ENCODE peak calls at places on chromosomes 6 and 20, in six cellular contexts. P, N, Z, O, E and S are unnamed samples.
A peak's percentile ranks its signal among the peaks of the same experiment; 100 is the strongest.

GRCh38 chr6:152595507-152595906 is 41.7 kb downstream of the SYNE1 start:
- DNase-seq in P (peak; percentile 38), O (no peak), E (peak; percentile 23), Z (no peak), N (peak; percentile 29), S (no peak)

GRCh38 chr6:144811140-144811539 is 526.0 kb downstream of the UTRN start:
- DNase-seq in Z (no peak), N (no peak), E (no peak), O (no peak), P (peak; percentile 21), S (no peak)

GRCh38 chr20:25749667-25750066 is 53.0 kb upstream of the ZNF337 start:
- DNase-seq in O (no peak), P (no peak), Z (no peak), E (no peak), N (no peak), S (no peak)

GRCh38 chr20:10622657-10623418 is 51.0 kb downstream of the JAG1 start:
- DNase-seq in Z (peak; percentile 34), O (no peak), P (peak; percentile 83), E (no peak), N (no peak), S (no peak)

GRCh38 chr20:19626896-19627295 is 131.2 kb upstream of the RIN2 start:
- DNase-seq in N (no peak), P (peak; percentile 22), Z (no peak), O (no peak), E (no peak), S (no peak)

GRCh38 chr6:56803594-56803993 is 151.3 kb upstream of the BEND6 start:
- DNase-seq in N (no peak), Z (no peak), P (peak; percentile 85), E (no peak), O (no peak), S (no peak)

GRCh38 chr20:4836473-4836872 is 114.8 kb downstream of the PRND start:
- DNase-seq in P (no peak), Z (no peak), E (no peak), N (no peak), O (no peak), S (no peak)

GRCh38 chr20:34475979-34476736 is 40.1 kb upstream of the DYNLRB1 start:
- DNase-seq in Z (peak; percentile 50), O (peak; percentile 75), E (peak; percentile 21), N (peak; percentile 1), P (peak; percentile 36), S (peak; percentile 4)

GRCh38 chr6:71394001-71394432 is 105.4 kb downstream of the OGFRL1 start:
- DNase-seq in Z (no peak), P (peak; percentile 78), N (no peak), E (peak; percentile 49), O (no peak), S (no peak)

GRCh38 chr6:158377866-158378265 is 65.6 kb downstream of the TULP4 start:
- DNase-seq in P (peak; percentile 79), O (no peak), E (peak; percentile 95), Z (no peak), N (no peak), S (no peak)

GRCh38 chr20:24296477-24297380 is 172.7 kb upstream of the SYNDIG1 start:
- DNase-seq in O (no peak), N (no peak), P (no peak), Z (no peak), E (no peak), S (no peak)

GRCh38 chr6:13004610-13005009 is 288.0 kb downstream of the PHACTR1 start:
- DNase-seq in N (peak; percentile 38), O (no peak), P (no peak), Z (no peak), E (no peak), S (no peak)

GRCh38 chr6:69584913-69585729 is 211.7 kb downstream of the LMBRD1 start:
- DNase-seq in O (peak; percentile 46), Z (no peak), P (peak; percentile 3), N (peak; percentile 88), E (no peak), S (peak; percentile 4)

GRCh38 chr6:143806282-143807102 is 36.6 kb upstream of the LTV1 start:
- DNase-seq in Z (no peak), P (peak; percentile 88), E (peak; percentile 18), O (peak; percentile 7), N (no peak), S (no peak)

GRCh38 chr20:15834857-15835256 is 738.4 kb downstream of the KIF16B start:
- DNase-seq in E (no peak), O (no peak), Z (no peak), N (no peak), P (no peak), S (no peak)

GRCh38 chr6:137820952-137821351 is 46.1 kb upstream of the TNFAIP3 start:
- DNase-seq in E (no peak), Z (no peak), P (peak; percentile 54), N (no peak), O (no peak), S (no peak)

GRCh38 chr6:32116674-32117073 is 7.5 kb upstream of the TNXB start:
- DNase-seq in Z (no peak), P (peak; percentile 28), N (peak; percentile 23), O (no peak), E (no peak), S (no peak)
- TF ChIP-seq CTCF in Z (peak; percentile 53), P (peak; percentile 61), N (peak; percentile 44), O (no peak), E (no peak), S (peak; percentile 47)

DNA sequence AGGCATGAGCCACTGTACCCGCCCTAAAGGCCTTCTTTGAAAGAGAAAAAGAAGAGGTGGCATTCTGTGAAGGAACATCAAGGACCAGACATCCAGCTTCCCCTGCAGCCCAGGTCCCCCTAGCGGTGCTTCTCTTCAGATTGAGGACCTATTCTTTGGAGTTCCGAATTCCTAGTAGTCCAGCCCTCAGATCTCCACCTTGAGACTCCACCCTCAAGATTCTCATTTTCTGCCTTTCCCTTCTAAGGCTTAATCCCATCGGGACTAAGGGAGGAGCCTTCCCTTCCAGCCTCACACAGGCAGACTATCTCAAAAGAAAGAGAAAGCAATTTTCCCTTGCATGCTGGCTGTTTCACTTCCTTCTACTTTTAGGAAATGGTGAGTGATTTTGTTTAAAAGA is 32.5 kb downstream of the MUC22 start:
- DNase-seq in Z (peak; percentile 23), P (peak; percentile 73), N (peak; percentile 74), O (peak; percentile 46), E (peak; percentile 68), S (peak; percentile 37)
- TF ChIP-seq CTCF in Z (peak; percentile 63), P (peak; percentile 80), N (peak; percentile 66), O (peak; percentile 45), E (peak; percentile 68), S (no peak)

GRCh38 chr20:62376112-62377063 is 9.3 kb upstream of the LAMA5 start:
- DNase-seq in P (peak; percentile 61), E (peak; percentile 76), O (no peak), N (peak; percentile 94), Z (no peak), S (peak; percentile 70)
- TF ChIP-seq CTCF in P (peak; percentile 58), E (peak; percentile 58), O (no peak), N (peak; percentile 59), Z (peak; percentile 68), S (peak; percentile 37)

GRCh38 chr20:63234693-63235398 is 859 bp upstream of the BIRC7 start:
- DNase-seq in O (peak; percentile 62), Z (no peak), P (no peak), E (peak; percentile 68), N (peak; percentile 63), S (peak; percentile 63)
- TF ChIP-seq CTCF in O (peak; percentile 37), Z (peak; percentile 51), P (peak; percentile 62), E (peak; percentile 71), N (peak; percentile 59), S (peak; percentile 48)

GRCh38 chr20:35620818-35621559 is 5.4 kb downstream of the SPAG4 start:
- DNase-seq in N (no peak), Z (no peak), O (no peak), E (no peak), P (no peak), S (no peak)

GRCh38 chr20:35618372-35619131 is 2.9 kb downstream of the SPAG4 start:
- DNase-seq in E (peak; percentile 50), O (peak; percentile 42), P (peak; percentile 58), Z (no peak), N (peak; percentile 23), S (peak; percentile 32)

GRCh38 chr20:35619196-35620095 is 3.8 kb downstream of the SPAG4 start:
- DNase-seq in N (peak; percentile 93), Z (peak; percentile 81), O (peak; percentile 78), P (peak; percentile 83), E (peak; percentile 90), S (peak; percentile 87)

GRCh38 chr20:35618032-35618371 is 2.4 kb downstream of the SPAG4 start:
- DNase-seq in O (no peak), Z (no peak), N (no peak), P (no peak), E (no peak), S (no peak)

GRCh38 chr20:35621560-35621946 is 5.9 kb downstream of the SPAG4 start:
- DNase-seq in E (no peak), O (no peak), P (no peak), N (no peak), Z (no peak), S (no peak)
- TF ChIP-seq CTCF in E (no peak), O (no peak), P (no peak), N (no peak), Z (no peak), S (peak; percentile 15)

DNA sequence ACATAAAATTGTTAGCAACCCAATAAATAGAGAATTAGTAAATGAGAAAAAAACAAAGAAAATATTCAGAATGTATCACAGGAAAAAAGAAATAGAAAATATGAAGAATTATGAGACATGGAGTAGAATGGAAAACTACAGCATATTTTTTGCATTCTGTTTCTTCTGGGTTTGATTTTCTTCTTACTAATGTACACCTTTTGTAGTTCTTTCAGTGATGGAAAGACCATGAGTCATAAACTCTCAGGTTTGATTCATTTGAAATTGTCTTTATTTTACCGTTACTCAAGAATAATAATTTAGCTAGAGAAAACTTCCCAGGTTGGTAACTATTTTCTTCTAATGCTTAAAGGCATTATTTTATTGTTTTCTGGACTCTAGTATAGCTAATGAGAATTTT is 90.3 kb upstream of the TMEM170B start:
- DNase-seq in O (no peak), Z (no peak), P (no peak), E (no peak), N (no peak), S (no peak)
- TF ChIP-seq CTCF in O (no peak), Z (no peak), P (no peak), E (no peak), N (no peak), S (no peak)

DNA sequence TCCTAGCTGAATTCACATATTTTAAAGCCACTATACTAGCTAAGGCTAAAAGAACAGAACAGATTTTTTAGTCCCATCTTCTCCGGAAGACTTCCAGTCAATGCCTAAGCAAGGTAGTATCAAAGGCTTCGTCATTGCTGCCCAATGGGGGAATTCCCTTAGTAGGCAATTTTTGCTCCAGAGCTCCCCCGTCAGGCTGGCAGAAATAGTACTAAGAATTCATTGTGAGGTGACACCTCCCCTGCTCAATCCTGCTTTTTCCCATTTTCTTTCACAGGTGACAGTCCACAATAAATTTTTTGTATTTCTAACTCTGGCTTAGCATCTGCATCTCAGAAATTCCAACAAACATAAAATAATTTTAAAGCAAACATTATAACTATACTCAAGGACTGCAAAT is 52.8 kb upstream of the SRSF6 start:
- DNase-seq in Z (no peak), E (peak; percentile 13), N (no peak), O (peak; percentile 47), P (no peak), S (no peak)
- TF ChIP-seq CTCF in Z (no peak), E (no peak), N (peak; percentile 55), O (peak; percentile 36), P (peak; percentile 17), S (no peak)